ENCODE peak calls at places on chromosomes 13 and 19, in five cellular contexts. One of them, this sample, is unnamed.

GRCh38 chr13:106491928-106492327 is 43.5 kb downstream of the EFNB2 start:
- DNase-seq in stomach: no peak
- DNase-seq in A549: no peak
- DNase-seq in suprapubic skin: no peak
- DNase-seq in K562: no peak
- DNase-seq in this sample: no peak

GRCh38 chr13:99986751-99987150 is 5.2 kb downstream of the ZIC2 start:
- DNase-seq in stomach: no peak
- DNase-seq in A549: no peak
- DNase-seq in suprapubic skin: no peak
- DNase-seq in K562: no peak
- DNase-seq in this sample: no peak

GRCh38 chr13:64505511-64505910 is 2724.6 kb downstream of the PCDH9 start:
- DNase-seq in stomach: no peak
- DNase-seq in A549: no peak
- DNase-seq in suprapubic skin: no peak
- DNase-seq in K562: no peak
- DNase-seq in this sample: no peak

GRCh38 chr13:66693656-66694055 is 536.5 kb downstream of the PCDH9 start:
- DNase-seq in stomach: no peak
- DNase-seq in A549: no peak
- DNase-seq in suprapubic skin: no peak
- DNase-seq in K562: no peak
- DNase-seq in this sample: no peak

GRCh38 chr19:28242317-28242927 is 970.5 kb downstream of the UQCRFS1 start:
- DNase-seq in stomach: no peak
- DNase-seq in A549: peak; percentile 23
- DNase-seq in suprapubic skin: no peak
- DNase-seq in K562: peak; percentile 75
- DNase-seq in this sample: no peak

GRCh38 chr13:53200498-53201453 is 172.2 kb downstream of the OLFM4 start:
- DNase-seq in stomach: peak; percentile 33
- DNase-seq in A549: no peak
- DNase-seq in suprapubic skin: peak; percentile 63
- DNase-seq in K562: no peak
- DNase-seq in this sample: peak; percentile 70

GRCh38 chr13:32910530-32910929 is 105.7 kb upstream of the KL start:
- DNase-seq in stomach: no peak
- DNase-seq in A549: no peak
- DNase-seq in suprapubic skin: no peak
- DNase-seq in K562: no peak
- DNase-seq in this sample: no peak

GRCh38 chr13:39765801-39766463 is 110.5 kb downstream of the COG6 start:
- DNase-seq in stomach: peak; percentile 46
- DNase-seq in A549: no peak
- DNase-seq in suprapubic skin: no peak
- DNase-seq in K562: no peak
- DNase-seq in this sample: no peak

GRCh38 chr13:112575680-112576079 is 12.3 kb downstream of the TUBGCP3 start:
- DNase-seq in stomach: no peak
- DNase-seq in A549: no peak
- DNase-seq in suprapubic skin: no peak
- DNase-seq in K562: no peak
- DNase-seq in this sample: peak; percentile 77

GRCh38 chr13:61664821-61665705 is 249.4 kb upstream of the PCDH20 start:
- DNase-seq in stomach: peak; percentile 61
- DNase-seq in A549: no peak
- DNase-seq in suprapubic skin: no peak
- DNase-seq in K562: no peak
- DNase-seq in this sample: no peak

GRCh38 chr19:1274852-1275259 is 474 bp upstream of the FAM174C start:
- DNase-seq in stomach: no peak
- DNase-seq in A549: no peak
- DNase-seq in suprapubic skin: peak; percentile 80
- DNase-seq in K562: no peak
- DNase-seq in this sample: no peak

GRCh38 chr19:1275976-1276619 is 768 bp downstream of the FAM174C start:
- DNase-seq in stomach: no peak
- DNase-seq in A549: no peak
- DNase-seq in suprapubic skin: no peak
- DNase-seq in K562: no peak
- DNase-seq in this sample: no peak

GRCh38 chr19:1276620-1277007 is 1.3 kb downstream of the FAM174C start:
- DNase-seq in stomach: no peak
- DNase-seq in A549: no peak
- DNase-seq in suprapubic skin: no peak
- DNase-seq in K562: no peak
- DNase-seq in this sample: no peak

GRCh38 chr19:1274081-1274851 is 1.1 kb upstream of the FAM174C start:
- DNase-seq in stomach: no peak
- DNase-seq in A549: no peak
- DNase-seq in suprapubic skin: no peak
- DNase-seq in K562: no peak
- DNase-seq in this sample: no peak

DNA sequence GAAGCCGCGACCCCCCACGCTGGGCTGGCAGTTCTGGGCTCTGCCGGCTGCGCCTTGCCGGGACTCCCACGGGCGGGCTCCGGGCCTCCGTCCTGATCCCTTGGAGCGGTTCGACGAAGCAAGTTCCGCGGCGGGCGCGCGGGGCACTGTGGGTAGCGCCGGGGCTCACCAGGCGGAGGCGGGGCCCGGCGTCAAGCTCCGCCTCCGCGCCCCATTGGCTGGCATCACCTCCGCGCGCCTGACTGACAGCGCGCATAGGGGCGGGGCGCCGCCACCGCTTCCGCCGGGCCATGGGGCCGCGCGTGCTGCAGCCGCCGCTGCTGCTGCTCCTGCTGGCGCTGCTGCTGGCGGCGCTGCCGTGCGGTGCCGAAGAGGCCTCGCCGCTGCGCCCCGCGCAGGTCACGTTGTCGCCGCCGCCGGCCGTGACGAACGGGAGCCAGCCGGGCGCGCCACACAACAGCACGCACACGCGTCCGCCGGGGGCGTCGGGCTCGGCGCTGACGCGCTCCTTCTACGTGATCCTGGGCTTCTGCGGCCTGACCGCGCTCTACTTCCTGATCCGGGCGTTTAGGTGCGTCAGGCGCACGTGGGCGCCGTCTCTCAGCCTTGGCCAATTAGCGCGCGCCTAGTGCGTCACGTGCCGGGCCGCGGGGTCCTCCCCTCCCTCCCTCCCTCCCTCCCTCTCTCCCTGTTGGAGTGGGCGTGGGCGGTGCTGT is at the start of gene FAM174C:
- DNase-seq in stomach: peak; percentile 96
- DNase-seq in A549: peak; percentile 81
- DNase-seq in suprapubic skin: peak; percentile 97
- DNase-seq in K562: peak; percentile 86
- DNase-seq in this sample: peak; percentile 99
- TF ChIP-seq POLR2A in stomach: no peak
- TF ChIP-seq POLR2A in A549: peak; percentile 85
- TF ChIP-seq POLR2A in suprapubic skin: no peak
- TF ChIP-seq POLR2A in K562: peak; percentile 90
- TF ChIP-seq POLR2A in this sample: peak; percentile 37

GRCh38 chr19:18719541-18719940 is 36.1 kb downstream of the CRTC1 start:
- DNase-seq in stomach: no peak
- DNase-seq in A549: no peak
- DNase-seq in suprapubic skin: no peak
- DNase-seq in K562: no peak
- DNase-seq in this sample: no peak

GRCh38 chr19:18718846-18719458 is 35.5 kb downstream of the CRTC1 start:
- DNase-seq in stomach: no peak
- DNase-seq in A549: no peak
- DNase-seq in suprapubic skin: no peak
- DNase-seq in K562: no peak
- DNase-seq in this sample: no peak

GRCh38 chr19:18716857-18717256 is 33.4 kb downstream of the CRTC1 start:
- DNase-seq in stomach: no peak
- DNase-seq in A549: no peak
- DNase-seq in suprapubic skin: no peak
- DNase-seq in K562: no peak
- DNase-seq in this sample: no peak

GRCh38 chr19:18717601-18718000 is 34.1 kb downstream of the CRTC1 start:
- DNase-seq in stomach: no peak
- DNase-seq in A549: no peak
- DNase-seq in suprapubic skin: no peak
- DNase-seq in K562: no peak
- DNase-seq in this sample: no peak

DNA sequence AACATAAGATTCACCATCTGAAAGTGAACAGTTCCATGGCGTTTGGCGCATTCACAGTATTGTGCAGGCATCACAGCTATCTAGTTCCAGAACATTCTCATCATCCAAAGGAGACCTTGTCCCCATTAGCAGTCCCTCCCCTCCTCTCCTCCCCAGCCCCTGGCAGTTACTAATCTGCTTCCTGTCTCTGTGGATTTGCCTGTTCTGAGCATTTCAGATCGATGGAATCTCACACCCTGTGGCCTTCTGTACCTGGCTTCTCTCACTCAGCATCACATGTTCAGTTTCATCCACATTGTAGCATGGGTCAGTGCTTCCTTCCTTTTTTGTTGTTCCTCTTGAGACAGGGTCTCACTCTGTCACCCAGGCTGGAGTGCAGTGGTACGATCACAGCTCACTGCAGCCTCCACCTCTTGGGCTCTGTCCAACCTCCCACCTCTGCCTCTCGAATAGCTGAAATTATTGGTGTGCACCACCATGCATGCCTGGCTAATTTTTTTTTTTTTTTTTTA is 34.6 kb downstream of the CRTC1 start:
- DNase-seq in stomach: no peak
- DNase-seq in A549: no peak
- DNase-seq in suprapubic skin: no peak
- DNase-seq in K562: no peak
- DNase-seq in this sample: no peak
- TF ChIP-seq EP300 in stomach: no peak
- TF ChIP-seq EP300 in A549: no peak
- TF ChIP-seq EP300 in suprapubic skin: no peak
- TF ChIP-seq EP300 in K562: no peak
- TF ChIP-seq EP300 in this sample: no peak

DNA sequence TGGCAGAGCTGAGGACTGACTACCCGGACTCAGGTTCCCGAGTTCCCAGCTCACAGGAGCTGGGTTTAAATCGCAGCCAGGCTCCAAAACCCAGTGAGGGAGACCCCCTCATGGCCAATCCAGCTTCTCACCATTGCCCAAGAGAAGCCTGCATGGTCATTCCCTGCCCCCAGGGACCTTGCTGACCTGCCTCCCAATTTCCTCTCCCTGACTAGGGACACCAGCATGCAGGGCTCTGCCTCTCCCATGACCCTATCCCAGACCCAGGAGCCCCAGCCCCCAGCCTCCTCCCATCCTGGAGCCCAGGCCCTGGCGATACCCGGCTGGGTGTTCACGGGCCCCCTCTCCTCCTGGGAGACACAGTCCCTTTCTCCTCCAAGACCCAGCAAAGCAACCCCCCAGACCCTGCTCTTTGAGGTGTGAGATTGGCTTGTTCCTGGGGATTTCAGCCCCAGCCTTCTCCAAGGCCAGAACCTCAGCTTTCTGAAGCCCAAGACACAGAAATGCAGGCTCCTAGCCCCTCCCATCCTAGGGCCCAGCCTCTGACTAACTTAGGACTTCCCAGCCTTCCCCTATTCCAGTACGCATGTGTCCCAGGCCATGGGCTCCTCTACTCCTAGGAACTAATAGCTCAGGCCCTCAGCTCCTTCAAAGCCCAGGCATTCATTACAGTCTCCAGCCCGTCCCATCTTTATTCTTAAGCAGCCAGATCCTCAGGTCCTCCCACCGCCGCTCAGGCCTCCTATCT is 1.1 kb downstream of the GYS1 start:
- DNase-seq in stomach: peak; percentile 65
- DNase-seq in A549: peak; percentile 75
- DNase-seq in suprapubic skin: no peak
- DNase-seq in K562: peak; percentile 48
- DNase-seq in this sample: no peak
- TF ChIP-seq POLR2A in stomach: no peak
- TF ChIP-seq POLR2A in A549: no peak
- TF ChIP-seq POLR2A in suprapubic skin: no peak
- TF ChIP-seq POLR2A in K562: no peak
- TF ChIP-seq POLR2A in this sample: no peak

GRCh38 chr19:53103141-53103902 is at the start of gene ZNF160:
- DNase-seq in stomach: peak; percentile 98
- DNase-seq in A549: peak; percentile 92
- DNase-seq in suprapubic skin: peak; percentile 99
- DNase-seq in K562: peak; percentile 100
- DNase-seq in this sample: peak; percentile 99
- TF ChIP-seq EP300 in stomach: no peak
- TF ChIP-seq EP300 in A549: no peak
- TF ChIP-seq EP300 in suprapubic skin: no peak
- TF ChIP-seq EP300 in K562: no peak
- TF ChIP-seq EP300 in this sample: no peak

DNA sequence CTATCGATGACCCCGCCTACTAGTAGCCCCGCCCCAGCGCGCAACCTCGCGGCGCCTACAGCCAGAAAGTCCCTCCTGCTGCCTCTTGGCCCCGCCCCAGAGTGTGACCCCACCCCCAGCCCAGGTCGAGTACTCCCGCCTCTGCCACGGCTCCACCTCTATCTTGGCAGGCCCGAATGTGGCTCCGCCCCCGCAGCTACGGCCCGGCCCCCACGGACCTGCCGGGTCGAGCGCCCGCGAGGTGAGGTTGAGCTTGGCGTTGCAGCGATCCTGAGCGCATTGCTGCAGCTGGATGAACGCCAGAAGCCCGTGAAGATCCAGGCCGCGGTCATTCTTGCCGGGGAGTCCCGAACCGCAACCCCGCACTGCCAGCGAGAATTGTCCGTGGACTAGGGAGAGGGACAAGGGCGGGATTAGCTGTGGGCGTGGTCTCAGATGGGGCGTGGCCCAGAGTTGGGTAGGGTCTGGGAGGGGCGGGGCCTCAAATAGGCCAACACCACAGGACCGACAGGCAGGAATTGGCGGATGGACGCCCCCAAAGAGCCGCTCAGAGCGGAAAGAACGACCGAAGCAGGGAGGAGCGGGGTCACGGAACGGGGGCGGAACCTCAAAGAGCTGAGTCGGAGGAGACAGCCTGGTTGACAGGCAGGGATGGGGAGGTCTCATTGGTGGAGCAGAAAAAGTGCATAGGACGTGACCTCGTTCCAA is 1.9 kb downstream of the LYPD3 start:
- DNase-seq in stomach: peak; percentile 99
- DNase-seq in A549: peak; percentile 98
- DNase-seq in suprapubic skin: peak; percentile 99
- DNase-seq in K562: peak; percentile 99
- DNase-seq in this sample: peak; percentile 99
- TF ChIP-seq POLR2A in stomach: no peak
- TF ChIP-seq POLR2A in A549: no peak
- TF ChIP-seq POLR2A in suprapubic skin: no peak
- TF ChIP-seq POLR2A in K562: no peak
- TF ChIP-seq POLR2A in this sample: no peak